ENCODE peak calls at places on chromosomes 11 and 22, in nine cellular contexts. H, V, O, P, Z, C, U, R and X are unnamed samples.

GRCh38 chr22:26939466-26939865 is 282.1 kb downstream of the MIAT start:
- DNase-seq in H (no peak), V (no peak), O (no peak), P (no peak), Z (no peak), C (no peak), U (no peak), R (no peak), X (no peak)

GRCh38 chr11:128877726-128878125 is 10.6 kb upstream of the KCNJ1 start:
- DNase-seq in H (no peak), V (no peak), O (no peak), P (no peak), Z (no peak), C (no peak), U (no peak), R (no peak), X (no peak)

GRCh38 chr11:22405377-22405776 is 67.2 kb downstream of the SLC17A6 start:
- DNase-seq in H (no peak), V (no peak), O (no peak), P (no peak), Z (no peak), C (no peak), U (no peak), R (no peak), X (no peak)

GRCh38 chr22:44928064-44928463 is 81.7 kb downstream of the PHF21B start:
- DNase-seq in H (no peak), V (no peak), O (no peak), P (peak; percentile 34), Z (no peak), C (peak; percentile 33), U (no peak), R (no peak), X (no peak)

GRCh38 chr22:29030618-29031235 is 30.9 kb downstream of the C22orf31 start:
- DNase-seq in H (peak; percentile 30), V (peak; percentile 93), O (peak; percentile 94), P (peak; percentile 74), Z (peak; percentile 68), C (peak; percentile 83), U (peak; percentile 83), R (peak; percentile 91), X (no peak)

GRCh38 chr11:85902353-85902752 is 47.2 kb downstream of the CCDC83 start:
- DNase-seq in H (no peak), V (no peak), O (no peak), P (no peak), Z (no peak), C (no peak), U (no peak), R (no peak), X (peak; percentile 84)

GRCh38 chr22:24894998-24895397 is 51.5 kb downstream of the LHFPL7 start:
- DNase-seq in H (no peak), V (peak; percentile 76), O (peak; percentile 70), P (peak; percentile 86), Z (peak; percentile 31), C (peak; percentile 76), U (peak; percentile 76), R (peak; percentile 90), X (no peak)

GRCh38 chr11:113059548-113059947 is 98.3 kb downstream of the NCAM1 start:
- DNase-seq in H (no peak), V (no peak), O (no peak), P (no peak), Z (no peak), C (no peak), U (no peak), R (no peak), X (no peak)

GRCh38 chr11:32231909-32232493 is 141.1 kb downstream of the RCN1 start:
- DNase-seq in H (peak; percentile 5), V (no peak), O (peak; percentile 57), P (no peak), Z (peak; percentile 4), C (no peak), U (peak; percentile 19), R (peak; percentile 47), X (peak; percentile 40)